ENCODE peak calls at places on chromosomes 1 and 21, in five cellular contexts. O is HCT116, F is fibroblast of mammary gland, G is cardiac fibroblast, M is tibial nerve. E is an unnamed sample.

GRCh38 chr1:37410080-37410479 is 64.3 kb upstream of the ZC3H12A start:
- DNase-seq in F (no peak), O (no peak), G (no peak), M (no peak), E (no peak)

GRCh38 chr1:178724734-178725602 is at the start of gene RALGPS2:
- DNase-seq in M (peak; percentile 40), F (peak; percentile 57), O (no peak), G (peak; percentile 78), E (no peak)

GRCh38 chr1:212794561-212795014 is 2.9 kb downstream of the TATDN3 start:
- DNase-seq in O (no peak), M (no peak), G (peak; percentile 8), F (no peak), E (no peak)

GRCh38 chr1:51425955-51426354 is 93.1 kb downstream of the EPS15 start:
- DNase-seq in G (no peak), M (no peak), F (no peak), O (no peak), E (no peak)

GRCh38 chr1:234320549-234320948 is 52.7 kb upstream of the COA6 start:
- DNase-seq in M (no peak), O (no peak), G (no peak), F (no peak), E (no peak)

GRCh38 chr1:15220024-15220392 is 27.0 kb upstream of the FHAD1 start:
- DNase-seq in F (no peak), G (no peak), M (no peak), O (no peak), E (no peak)

GRCh38 chr1:222618001-222618879 is at the start of gene MIA3:
- DNase-seq in M (peak; percentile 75), O (no peak), G (no peak), F (no peak), E (peak; percentile 61)

GRCh38 chr21:46661211-46661625 is 25.7 kb downstream of the PRMT2 start:
- DNase-seq in G (peak; percentile 89), F (peak; percentile 85), O (no peak), M (peak; percentile 43), E (no peak)

GRCh38 chr1:27116697-27117096 is 38.2 kb downstream of the SLC9A1 start:
- DNase-seq in G (peak; percentile 48), M (no peak), O (no peak), F (peak; percentile 35), E (no peak)

DNA sequence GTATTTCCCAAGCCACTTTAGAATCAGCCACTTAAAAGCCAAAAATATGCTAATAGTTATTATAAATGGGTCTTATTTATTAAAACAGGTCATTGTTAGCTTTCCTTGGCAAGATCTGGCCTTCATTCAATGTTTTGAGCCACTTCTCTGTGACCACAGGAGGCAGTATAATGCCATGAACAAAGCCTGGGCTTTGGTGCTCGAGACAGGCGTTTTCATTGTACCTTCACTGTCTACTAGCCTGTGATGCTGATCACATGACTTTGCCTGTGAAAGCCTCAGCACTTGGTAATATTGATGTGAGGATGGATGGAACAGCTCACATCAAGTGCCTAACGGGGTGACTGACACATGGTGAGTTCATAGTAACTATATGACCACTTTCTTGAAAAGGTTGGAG is 217.0 kb downstream of the RWDD3 start:
- DNase-seq in M (no peak), F (no peak), G (no peak), O (peak; percentile 33), E (no peak)
- TF ChIP-seq CTCF in M (no peak), F (no peak), G (no peak), O (peak; percentile 62), E (no peak)

GRCh38 chr1:47276850-47277249 is 37.1 kb downstream of the STIL start:
- DNase-seq in F (no peak), M (no peak), O (no peak), G (no peak), E (no peak)
- TF ChIP-seq CTCF in F (no peak), M (no peak), O (no peak), G (no peak), E (no peak)

DNA sequence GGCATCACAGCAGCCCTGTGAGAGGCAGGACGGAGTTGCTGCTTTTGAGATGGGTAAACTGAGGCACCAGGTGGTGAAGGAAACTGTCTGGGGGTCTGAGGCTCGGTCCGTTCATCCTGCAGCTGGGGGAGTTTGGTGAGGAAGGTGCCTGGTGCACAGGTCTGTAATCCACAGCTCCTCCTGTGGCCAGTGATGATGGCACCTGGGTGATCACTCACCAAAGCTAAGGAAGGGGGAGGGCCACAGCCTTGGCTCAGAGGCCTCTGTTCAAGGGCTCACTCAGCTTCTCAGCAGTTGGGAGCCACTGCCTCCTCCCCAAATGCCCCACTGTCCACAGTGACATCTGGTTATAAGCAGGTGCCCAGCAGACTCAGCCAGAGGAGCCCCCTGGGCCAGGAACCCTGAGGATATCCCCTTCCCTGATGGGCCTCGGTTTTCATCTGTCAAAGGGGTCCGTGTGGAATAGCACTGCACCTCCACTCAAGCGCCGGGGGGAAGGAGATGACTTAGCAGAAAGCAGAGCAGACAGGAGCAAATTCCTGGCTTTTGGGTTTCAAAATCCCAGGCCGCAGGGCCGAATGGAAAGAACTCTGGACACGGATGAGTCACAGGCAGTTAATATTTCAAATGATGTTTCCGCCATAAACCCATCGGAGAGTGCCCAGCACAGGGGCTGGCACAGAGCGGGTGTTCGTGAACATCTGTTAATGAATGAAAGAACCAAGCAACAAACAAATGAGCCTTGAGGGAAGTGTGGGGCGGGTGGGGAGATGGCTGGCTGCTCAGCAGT is 82.8 kb downstream of the DMRTB1 start:
- DNase-seq in G (peak; percentile 64), F (peak; percentile 84), O (peak; percentile 13), M (no peak), E (no peak)
- TF ChIP-seq CTCF in G (peak; percentile 33), F (peak; percentile 47), O (peak; percentile 79), M (no peak), E (no peak)

DNA sequence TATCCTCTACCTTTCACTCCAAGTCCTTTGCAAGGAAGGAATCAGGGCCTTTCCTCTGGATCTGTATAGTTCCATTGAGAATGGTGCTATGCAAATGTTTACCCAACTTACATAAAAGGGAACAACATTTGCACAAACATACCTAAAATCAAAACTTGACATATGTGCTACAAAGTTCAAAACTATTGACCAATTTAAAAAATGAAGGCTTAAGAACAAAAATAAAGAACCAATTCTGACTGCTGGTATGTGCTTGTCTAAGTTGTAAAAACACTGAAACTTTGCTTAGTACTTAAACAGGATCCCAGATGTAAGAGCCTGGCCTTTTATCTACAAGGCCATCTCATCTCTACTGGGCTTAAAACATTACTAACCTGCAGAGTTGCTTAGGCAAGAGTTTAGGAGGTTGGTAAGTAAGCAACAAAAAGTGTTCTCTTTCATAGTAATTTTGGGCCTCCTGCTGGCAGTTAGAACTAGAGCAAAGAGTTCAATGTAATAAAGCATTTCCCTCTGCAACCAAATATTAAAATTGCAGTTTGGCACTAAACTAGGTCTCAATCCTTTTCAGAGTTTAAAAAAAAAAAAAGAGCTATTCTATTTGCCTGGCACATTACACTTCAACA is 2.0 kb downstream of the SCMH1 start:
- DNase-seq in M (no peak), F (peak; percentile 71), O (no peak), G (peak; percentile 75), E (no peak)
- TF ChIP-seq CTCF in M (no peak), F (peak; percentile 57), O (peak; percentile 20), G (peak; percentile 51), E (no peak)

GRCh38 chr1:204828352-204828850 is 42.3 kb upstream of the NFASC start:
- DNase-seq in G (peak; percentile 38), F (peak; percentile 49), O (no peak), M (peak; percentile 20), E (no peak)
- TF ChIP-seq CTCF in G (no peak), F (no peak), O (no peak), M (peak; percentile 35), E (no peak)

DNA sequence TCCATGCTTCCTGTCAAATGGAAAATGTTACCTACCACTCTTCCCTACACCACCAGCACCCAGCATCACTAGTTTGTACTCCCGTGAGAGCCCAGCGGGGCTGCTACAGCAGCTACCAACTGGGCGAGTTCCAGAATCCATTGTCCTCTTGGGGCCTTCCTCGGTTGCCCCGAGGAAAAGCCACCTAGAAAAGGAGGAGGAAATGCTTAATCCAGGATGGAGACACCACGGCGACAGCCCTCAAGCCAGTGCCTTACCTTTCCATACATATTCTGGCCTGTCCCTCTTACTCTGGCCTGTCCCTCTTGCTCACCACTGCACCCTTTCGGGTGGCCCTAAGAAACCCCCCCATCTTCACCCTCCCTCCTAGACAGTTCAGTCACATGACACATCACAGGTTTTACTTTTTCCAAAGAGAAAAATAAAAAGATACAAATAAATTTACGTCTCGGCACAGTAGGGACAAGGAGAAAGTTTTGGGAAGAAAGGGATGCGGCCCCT is 478 bp downstream of the RIT1 start:
- DNase-seq in F (peak; percentile 37), G (peak; percentile 40), O (no peak), M (no peak), E (no peak)
- TF ChIP-seq CTCF in F (no peak), G (no peak), O (no peak), M (peak; percentile 12), E (no peak)

GRCh38 chr1:16617101-16617727 is 3.9 kb upstream of the NBPF1 start:
- DNase-seq in M (peak; percentile 14), O (no peak), G (no peak), F (no peak), E (no peak)

GRCh38 chr1:16617778-16618580 is 4.6 kb upstream of the NBPF1 start:
- DNase-seq in F (no peak), M (no peak), O (no peak), G (no peak), E (no peak)

GRCh38 chr1:16625497-16626408 is 12.4 kb upstream of the NBPF1 start:
- DNase-seq in F (no peak), M (no peak), G (no peak), O (no peak), E (peak; percentile 23)

GRCh38 chr1:16618719-16619118 is 5.4 kb upstream of the NBPF1 start:
- DNase-seq in O (no peak), G (no peak), M (peak; percentile 19), F (no peak), E (peak; percentile 24)

DNA sequence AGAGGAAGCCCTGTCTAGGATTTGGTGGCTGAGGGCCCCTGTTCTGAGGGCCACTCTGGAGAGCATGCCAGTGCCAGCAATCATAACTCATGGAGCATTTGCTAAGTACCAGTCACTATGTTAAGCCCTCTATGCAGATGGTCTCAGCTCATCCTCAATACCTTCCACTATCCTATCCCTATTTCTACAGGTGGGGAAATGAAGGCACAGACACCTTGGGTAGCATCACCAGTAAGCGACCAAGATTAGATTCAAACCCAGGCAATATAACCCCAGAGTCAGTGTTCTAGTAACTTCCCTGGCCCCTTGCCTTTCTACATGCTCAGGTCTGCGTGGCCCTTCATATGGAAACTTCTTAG is 7.9 kb upstream of the NBPF1 start:
- DNase-seq in G (no peak), O (no peak), F (no peak), M (no peak), E (peak; percentile 22)
- TF ChIP-seq CTCF in G (no peak), O (no peak), F (no peak), M (no peak), E (no peak)

E was measured in omental fat pad.